ENCODE peak calls at places on chromosomes 7 and 10, in four cellular contexts. B is K562, D is GM12878, F is HepG2. H is an unnamed sample.

GRCh38 chr10:93245772-93246171 is 172.1 kb downstream of the CYP26A1 start:
- DNase-seq in F (no peak), D (no peak), B (no peak), H (no peak)

GRCh38 chr10:131021967-131022366 is 289.6 kb downstream of the TCERG1L start:
- DNase-seq in F (no peak), D (no peak), B (no peak), H (no peak)

GRCh38 chr7:8295638-8296361 is 33.8 kb upstream of the ICA1 start:
- DNase-seq in F (peak; percentile 80), B (peak; percentile 51), D (peak; percentile 43), H (no peak)

GRCh38 chr10:75929630-75930161 is 498.3 kb downstream of the LRMDA start:
- DNase-seq in B (no peak), D (no peak), F (no peak), H (no peak)

GRCh38 chr10:110165239-110165638 is 42.2 kb upstream of the MXI1 start:
- DNase-seq in B (no peak), D (no peak), F (no peak), H (no peak)

GRCh38 chr7:151405588-151405987 is 4.2 kb downstream of the WDR86 start:
- DNase-seq in D (no peak), F (no peak), B (no peak), H (no peak)

GRCh38 chr7:44463169-44463808 is 27.2 kb downstream of the NUDCD3 start:
- DNase-seq in B (peak; percentile 29), D (no peak), F (no peak), H (no peak)

GRCh38 chr7:89887489-89887888 is 266.8 kb upstream of the STEAP1 start:
- DNase-seq in F (peak; percentile 56), D (no peak), B (no peak), H (no peak)

GRCh38 chr7:130334274-130334673 is 10.3 kb upstream of the CPA5 start:
- DNase-seq in D (no peak), F (no peak), B (no peak), H (no peak)

GRCh38 chr10:68938117-68938516 is 17.9 kb upstream of the DDX21 start:
- DNase-seq in F (no peak), D (no peak), B (peak; percentile 23), H (no peak)

DNA sequence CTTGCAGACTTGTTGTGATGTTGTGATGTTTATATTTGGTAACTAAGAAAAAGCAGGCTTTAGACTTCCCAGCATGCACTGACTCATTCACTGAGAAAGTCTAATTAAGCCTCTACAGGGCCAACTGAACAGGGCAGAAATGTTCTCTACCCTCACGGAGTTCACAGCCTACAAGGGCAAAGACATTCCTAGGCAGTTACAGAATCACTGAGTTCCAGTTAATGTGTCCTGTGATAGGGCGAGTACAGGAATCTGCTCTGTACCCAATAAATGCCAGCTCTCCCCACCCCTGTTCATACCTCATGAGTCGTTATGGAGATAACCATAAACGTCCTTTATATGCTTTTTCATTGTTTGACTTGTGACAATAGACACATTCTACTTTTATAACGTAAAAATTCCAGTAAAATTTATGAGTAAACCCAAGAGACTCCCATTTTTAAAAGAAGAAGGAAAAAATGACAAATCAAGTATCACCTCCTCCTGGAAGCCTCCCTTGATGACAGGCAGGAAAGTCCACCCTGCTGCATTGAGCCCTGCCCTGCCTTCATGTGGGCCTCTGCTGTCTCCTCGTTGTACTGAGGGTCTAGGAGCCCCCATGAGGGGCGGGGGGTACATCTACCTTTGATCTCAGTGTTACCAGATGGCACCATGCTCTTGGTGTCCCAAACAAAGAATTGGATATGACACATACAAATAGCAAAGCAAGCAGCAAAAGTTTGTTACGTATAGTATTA is 14.3 kb downstream of the MUC12 start:
- DNase-seq in D (no peak), F (no peak), B (no peak), H (no peak)
- TF ChIP-seq ETV6 in D (no peak), F (no peak), B (no peak), H (no peak)

GRCh38 chr7:137313196-137313595 is 30.3 kb downstream of the PTN start:
- DNase-seq in F (no peak), D (no peak), B (no peak), H (no peak)
- TF ChIP-seq ETV6 in F (no peak), D (no peak), B (no peak), H (no peak)

GRCh38 chr7:30817060-30817770 is 46.0 kb downstream of the MINDY4 start:
- DNase-seq in F (no peak), B (no peak), D (no peak), H (no peak)
- TF ChIP-seq ETV6 in F (no peak), B (no peak), D (no peak), H (no peak)

DNA sequence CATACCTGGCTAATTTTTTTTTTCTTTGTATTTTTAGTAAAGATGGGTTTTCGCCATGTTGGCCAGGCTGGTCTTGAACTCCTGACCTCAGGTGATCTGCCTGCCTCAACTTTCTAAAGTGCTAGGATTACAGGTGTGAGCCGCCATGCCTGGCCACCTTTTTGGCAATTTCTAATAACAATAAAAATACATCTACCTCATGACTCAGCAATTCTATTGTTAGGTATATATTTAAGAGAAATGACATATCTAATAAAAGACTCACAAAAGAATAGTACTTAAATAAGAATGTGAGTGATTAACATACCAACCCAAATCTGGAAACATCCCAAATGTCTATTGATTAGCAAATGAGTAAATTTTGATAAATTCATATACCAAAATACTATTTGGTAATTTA is 103.6 kb upstream of the PPP1R9A start:
- DNase-seq in D (no peak), B (no peak), F (no peak), H (no peak)
- TF ChIP-seq ETV6 in D (no peak), B (no peak), F (no peak), H (no peak)

DNA sequence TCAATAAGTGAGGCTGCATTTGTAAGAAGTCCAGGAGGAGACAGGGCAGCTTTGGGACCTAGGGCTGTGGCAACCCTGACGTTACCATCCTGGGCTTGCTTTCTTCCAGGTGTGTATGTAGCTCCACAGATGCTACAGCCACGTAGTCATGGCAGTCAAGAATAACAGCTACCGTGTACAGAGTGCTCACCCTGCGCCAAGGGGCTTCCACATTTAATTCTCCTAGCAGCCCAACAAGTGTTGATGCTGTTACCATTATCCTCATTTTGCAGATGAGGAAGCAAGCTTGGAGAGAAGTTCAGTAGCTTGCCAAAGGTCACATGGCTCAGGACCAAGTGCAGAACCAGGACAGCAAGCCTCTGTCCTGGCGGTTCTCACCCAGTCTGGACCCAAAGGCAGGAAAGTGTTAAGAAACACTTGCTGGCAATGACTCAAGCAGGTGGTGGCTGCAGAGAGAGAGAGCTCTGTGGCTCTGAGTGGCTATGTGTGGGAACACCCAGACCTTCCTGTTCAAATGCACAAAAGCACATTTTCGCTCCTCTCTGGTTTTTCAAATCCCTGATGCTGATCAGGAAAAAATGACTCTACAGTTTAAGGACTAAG is 89.8 kb downstream of the CREM start:
- DNase-seq in B (no peak), F (peak; percentile 29), D (no peak), H (no peak)
- TF ChIP-seq ETV6 in B (no peak), F (no peak), D (no peak), H (no peak)